ENCODE peak calls at places on chromosomes 11 and 22, in seven cellular contexts. O, W, J, A, U, P and I are unnamed samples.

GRCh38 chr11:102347526-102348331 is 715 bp downstream of the BIRC2 start:
- DNase-seq in O (peak), W (peak), J (peak), A (peak), U (no peak), P (peak), I (no peak)

GRCh38 chr11:83272627-83273026 is 13.5 kb downstream of the CCDC90B start:
- DNase-seq in O (no peak), W (no peak), J (peak), A (peak), U (no peak), P (no peak), I (no peak)

GRCh38 chr11:75468534-75469340 is 35.7 kb upstream of the KLHL35 start:
- DNase-seq in O (no peak), W (peak), J (peak), A (peak), U (no peak), P (no peak), I (no peak)

GRCh38 chr11:123381817-123382554 is 48.1 kb upstream of the GRAMD1B start:
- DNase-seq in O (no peak), W (no peak), J (no peak), A (no peak), U (no peak), P (no peak), I (no peak)

GRCh38 chr22:23401111-23401909 is 178.8 kb downstream of the IGLL1 start:
- DNase-seq in O (no peak), W (peak), J (peak), A (peak), U (no peak), P (peak), I (no peak)

GRCh38 chr11:107370390-107370789 is 87.2 kb downstream of the CWF19L2 start:
- DNase-seq in O (no peak), W (no peak), J (no peak), A (peak), U (no peak), P (no peak), I (no peak)

GRCh38 chr11:34988294-34989255 is 72.2 kb downstream of the PDHX start:
- DNase-seq in O (no peak), W (no peak), J (peak), A (peak), U (no peak), P (no peak), I (no peak)

GRCh38 chr11:75524576-75525432 is 937 bp downstream of the GDPD5 start:
- DNase-seq in O (peak), W (peak), J (peak), A (no peak), U (peak), P (peak), I (peak)

GRCh38 chr11:16986434-16987204 is 27.6 kb downstream of the PLEKHA7 start:
- DNase-seq in O (no peak), W (peak), J (no peak), A (no peak), U (peak), P (no peak), I (no peak)

GRCh38 chr22:20014526-20015186 is 2.0 kb downstream of the ARVCF start:
- DNase-seq in O (no peak), W (no peak), J (no peak), A (no peak), U (no peak), P (no peak), I (no peak)

GRCh38 chr11:122721964-122722266 is 66.4 kb downstream of the UBASH3B start:
- DNase-seq in O (no peak), W (no peak), J (peak), A (peak), U (no peak), P (peak), I (no peak)

GRCh38 chr11:83092488-83093384 is 21.0 kb upstream of the RAB30 start:
- DNase-seq in O (no peak), W (no peak), J (peak), A (peak), U (no peak), P (peak), I (no peak)

GRCh38 chr22:20554824-20555223 is 47.4 kb downstream of the MED15 start:
- DNase-seq in O (no peak), W (no peak), J (no peak), A (no peak), U (no peak), P (no peak), I (no peak)

GRCh38 chr11:107804219-107804618 is 54.4 kb downstream of the SLC35F2 start:
- DNase-seq in O (no peak), W (no peak), J (no peak), A (no peak), U (no peak), P (no peak), I (no peak)

GRCh38 chr11:20388096-20389055 is 860 bp downstream of the PRMT3 start:
- DNase-seq in O (no peak), W (peak), J (no peak), A (peak), U (no peak), P (no peak), I (no peak)

GRCh38 chr22:24550028-24550901 is 4.7 kb downstream of the GUCD1 start:
- DNase-seq in O (no peak), W (no peak), J (no peak), A (no peak), U (no peak), P (no peak), I (no peak)

GRCh38 chr22:26669060-26669481 is 11.7 kb downstream of the MIAT start:
- DNase-seq in O (no peak), W (peak), J (peak), A (peak), U (peak), P (no peak), I (peak)

GRCh38 chr11:111775024-111775710 is 9.0 kb upstream of the PPP2R1B start:
- DNase-seq in O (no peak), W (no peak), J (peak), A (no peak), U (no peak), P (no peak), I (no peak)

GRCh38 chr11:107702723-107703122 is 9.1 kb downstream of the SLN start:
- DNase-seq in O (no peak), W (no peak), J (peak), A (peak), U (no peak), P (no peak), I (no peak)

GRCh38 chr11:13010737-13011342 is 1.7 kb downstream of the RASSF10 start:
- DNase-seq in O (peak), W (peak), J (no peak), A (no peak), U (peak), P (no peak), I (no peak)

GRCh38 chr11:12802418-12803085 is 128.3 kb downstream of the TEAD1 start:
- DNase-seq in O (peak), W (peak), J (peak), A (peak), U (no peak), P (peak), I (no peak)

GRCh38 chr11:119590651-119591308 is 138.2 kb downstream of the NECTIN1 start:
- DNase-seq in O (peak), W (peak), J (no peak), A (no peak), U (peak), P (no peak), I (no peak)

GRCh38 chr11:33610903-33611302 is 89.7 kb downstream of the C11orf91 start:
- DNase-seq in O (no peak), W (no peak), J (no peak), A (no peak), U (no peak), P (no peak), I (no peak)

GRCh38 chr11:126139541-126140091 is 71.8 kb downstream of the RPUSD4 start:
- DNase-seq in O (no peak), W (peak), J (peak), A (peak), U (no peak), P (no peak), I (no peak)

GRCh38 chr11:2794419-2794795 is 91.2 kb downstream of the CDKN1C start:
- DNase-seq in O (no peak), W (no peak), J (no peak), A (no peak), U (peak), P (no peak), I (no peak)

GRCh38 chr11:2202071-2202899 is 30.7 kb upstream of the TH start:
- DNase-seq in O (no peak), W (peak), J (no peak), A (no peak), U (no peak), P (peak), I (no peak)

GRCh38 chr11:65653229-65654225 is 9.2 kb downstream of the RELA start:
- DNase-seq in O (no peak), W (no peak), J (no peak), A (no peak), U (no peak), P (no peak), I (no peak)

GRCh38 chr11:69088676-69089146 is 40.0 kb downstream of the TPCN2 start:
- DNase-seq in O (peak), W (peak), J (peak), A (peak), U (peak), P (peak), I (peak)

GRCh38 chr22:20887375-20887774 is 28.6 kb downstream of the SNAP29 start:
- DNase-seq in O (no peak), W (no peak), J (peak), A (no peak), U (no peak), P (peak), I (no peak)

GRCh38 chr11:20112291-20113146 is 47.8 kb downstream of the DBX1 start:
- DNase-seq in O (no peak), W (peak), J (peak), A (peak), U (peak), P (peak), I (no peak)

GRCh38 chr22:17083811-17084540 is 824 bp upstream of the IL17RA start:
- DNase-seq in O (no peak), W (no peak), J (no peak), A (no peak), U (no peak), P (no peak), I (no peak)

GRCh38 chr22:44718418-44718817 is 16.4 kb downstream of the PRR5 start:
- DNase-seq in O (no peak), W (no peak), J (no peak), A (no peak), U (no peak), P (no peak), I (no peak)

GRCh38 chr11:123321641-123322040 is 108.4 kb upstream of the GRAMD1B start:
- DNase-seq in O (no peak), W (no peak), J (no peak), A (no peak), U (no peak), P (no peak), I (no peak)

GRCh38 chr11:79174045-79175008 is 266.5 kb downstream of the TENM4 start:
- DNase-seq in O (no peak), W (peak), J (peak), A (peak), U (peak), P (no peak), I (peak)

GRCh38 chr11:9689721-9690120 is 25.8 kb downstream of the SWAP70 start:
- DNase-seq in O (no peak), W (no peak), J (no peak), A (peak), U (no peak), P (no peak), I (no peak)

GRCh38 chr22:36816635-36817428 is at the start of gene PVALB:
- DNase-seq in O (no peak), W (peak), J (peak), A (peak), U (no peak), P (no peak), I (peak)

GRCh38 chr22:27399161-27399560 is 402.4 kb downstream of the MN1 start:
- DNase-seq in O (no peak), W (no peak), J (no peak), A (no peak), U (no peak), P (no peak), I (no peak)

GRCh38 chr11:66878554-66878953 is 21.7 kb downstream of the LRFN4 start:
- DNase-seq in O (no peak), W (no peak), J (peak), A (no peak), U (no peak), P (no peak), I (no peak)

GRCh38 chr11:103800406-103801114 is 235.9 kb upstream of the DDI1 start:
- DNase-seq in O (no peak), W (peak), J (no peak), A (peak), U (peak), P (no peak), I (no peak)

GRCh38 chr11:106281455-106282173 is 204.2 kb downstream of the AASDHPPT start:
- DNase-seq in O (no peak), W (no peak), J (peak), A (peak), U (no peak), P (no peak), I (no peak)

GRCh38 chr11:124902616-124903015 is 5.0 kb upstream of the ROBO4 start:
- DNase-seq in O (no peak), W (no peak), J (peak), A (no peak), U (no peak), P (no peak), I (no peak)
- H2AK5ac ChIP-seq in O (no peak), W (no peak), J (no peak), A (no peak), U (no peak), P (no peak), I (no peak)

GRCh38 chr11:10808553-10809372 is at the start of gene EIF4G2:
- DNase-seq in O (peak), W (peak), J (peak), A (peak), U (peak), P (peak), I (peak)
- H2AK5ac ChIP-seq in O (peak), W (peak), J (peak), A (peak), U (no peak), P (peak), I (peak)

DNA sequence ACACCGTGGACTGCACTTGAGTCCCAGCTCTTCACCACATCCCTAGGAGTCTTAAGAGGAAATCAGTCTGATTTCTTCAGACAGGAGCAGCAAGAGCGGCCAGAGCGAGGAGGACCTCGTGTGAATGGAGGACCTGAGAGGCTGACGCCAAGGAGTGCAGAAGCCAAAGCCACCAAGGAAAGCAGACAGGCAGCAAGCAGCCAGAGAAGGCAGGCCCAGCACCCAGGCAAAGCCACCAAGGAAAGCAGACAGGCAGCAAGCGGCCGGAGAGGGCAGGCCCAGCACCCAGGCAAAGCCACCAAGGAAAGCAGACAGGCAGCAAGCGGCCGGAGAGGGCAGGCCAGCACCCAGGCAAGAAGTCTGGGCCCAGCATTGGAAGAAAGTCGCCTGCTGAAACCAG is 11.8 kb downstream of the CYB561A3 start:
- DNase-seq in O (no peak), W (no peak), J (no peak), A (no peak), U (no peak), P (no peak), I (no peak)
- H2AK5ac ChIP-seq in O (no peak), W (no peak), J (no peak), A (no peak), U (no peak), P (no peak), I (no peak)

GRCh38 chr11:32136654-32137053 is 45.8 kb downstream of the RCN1 start:
- DNase-seq in O (no peak), W (no peak), J (no peak), A (no peak), U (no peak), P (no peak), I (no peak)
- H2AK5ac ChIP-seq in O (no peak), W (no peak), J (peak), A (peak), U (no peak), P (no peak), I (no peak)

DNA sequence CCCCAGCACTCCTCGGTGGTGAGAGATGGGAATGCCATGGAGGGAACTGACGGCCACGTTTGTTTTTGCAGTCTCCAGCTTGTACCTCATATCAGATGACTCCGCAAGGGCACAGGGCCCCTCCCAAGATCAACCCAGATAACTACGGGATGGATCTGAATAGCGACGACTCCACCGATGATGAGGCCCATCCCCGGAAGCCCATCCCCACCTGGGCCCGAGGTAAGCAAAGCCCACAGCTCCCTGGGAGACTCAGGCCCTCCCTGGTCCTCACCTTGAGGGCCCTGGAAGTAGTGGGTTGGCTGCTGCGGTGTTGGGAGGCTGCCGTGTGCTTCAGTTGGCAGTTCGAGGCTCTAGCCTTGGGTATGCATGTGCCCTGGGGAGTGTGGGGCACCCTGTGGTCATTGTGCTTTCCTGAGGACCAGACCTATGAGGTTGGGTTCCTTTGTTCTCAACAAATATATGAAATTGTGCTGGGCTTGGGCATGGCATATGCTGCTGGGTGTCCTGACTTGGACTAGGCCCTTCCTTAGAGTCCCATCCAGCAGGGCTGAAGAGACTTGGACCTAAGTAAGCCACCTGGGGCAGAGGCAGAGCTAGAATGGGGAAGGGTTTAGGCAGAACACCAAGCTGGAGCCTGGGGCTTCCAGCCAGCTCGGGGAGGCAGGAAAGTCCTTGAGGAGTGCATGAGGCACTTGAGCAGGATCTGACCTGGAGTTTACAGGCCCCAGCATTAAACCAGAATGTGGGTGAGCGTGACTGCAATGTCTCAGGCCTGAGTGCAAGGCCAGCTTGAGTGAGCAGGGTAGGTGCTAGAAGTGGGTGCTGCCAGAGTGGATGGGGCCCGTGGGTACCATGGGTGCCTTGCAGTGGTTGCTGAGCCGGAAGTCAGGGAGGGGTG is 26.4 kb downstream of the INCENP start:
- DNase-seq in O (no peak), W (no peak), J (no peak), A (no peak), U (peak), P (no peak), I (no peak)
- H2AK5ac ChIP-seq in O (no peak), W (no peak), J (no peak), A (no peak), U (no peak), P (no peak), I (no peak)

DNA sequence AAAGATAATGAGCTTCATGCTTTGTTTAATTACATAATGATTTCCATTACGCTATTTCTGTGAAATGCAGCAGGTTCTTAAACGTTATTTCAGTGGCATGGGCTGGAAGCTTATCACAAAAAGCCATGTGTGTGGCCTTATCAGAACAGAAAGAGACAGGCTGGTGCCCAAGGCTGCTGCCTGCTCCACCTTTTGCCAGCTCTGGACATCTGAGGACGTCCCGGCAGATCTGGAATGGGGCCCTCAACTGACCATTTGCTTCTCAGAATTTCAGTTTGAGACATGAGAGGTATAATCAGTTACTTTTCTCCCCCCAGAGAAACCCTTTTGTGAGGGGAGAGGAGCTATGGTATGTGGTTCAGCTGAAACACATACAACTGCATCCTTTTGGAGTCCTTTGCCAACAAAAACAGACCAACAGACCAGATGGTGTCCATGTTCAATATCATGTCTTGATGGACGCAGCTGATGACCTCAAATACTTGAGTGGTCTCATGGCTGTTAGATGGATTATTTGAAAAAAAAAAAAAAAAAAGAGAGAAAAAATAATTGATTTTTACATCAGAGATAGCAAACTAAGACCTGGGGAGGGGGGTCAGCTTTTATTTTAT is 8.6 kb downstream of the CDPF1 start:
- DNase-seq in O (no peak), W (no peak), J (no peak), A (no peak), U (no peak), P (no peak), I (no peak)
- H2AK5ac ChIP-seq in O (no peak), W (no peak), J (no peak), A (no peak), U (no peak), P (no peak), I (no peak)

DNA sequence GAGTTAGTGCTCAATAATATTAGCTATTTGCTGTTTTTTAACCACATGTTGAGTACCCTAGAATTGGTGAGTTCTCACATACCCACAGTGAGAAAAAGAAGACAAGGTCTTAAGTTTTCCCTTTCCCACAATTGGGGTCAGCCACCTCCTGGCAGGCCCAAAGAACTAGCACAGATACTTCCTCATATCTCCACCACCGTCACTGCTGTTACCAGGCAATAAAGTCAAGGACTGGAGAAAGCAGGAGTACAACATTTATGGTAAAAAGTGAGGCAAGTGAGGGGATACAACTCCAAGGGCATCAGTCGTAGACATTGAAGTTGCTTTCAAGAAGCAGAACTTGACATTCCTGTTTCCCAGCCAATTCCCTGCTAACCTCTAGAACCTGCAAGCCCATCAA is 19.6 kb downstream of the ELP4 start:
- DNase-seq in O (no peak), W (no peak), J (no peak), A (no peak), U (no peak), P (no peak), I (no peak)
- H2AK5ac ChIP-seq in O (no peak), W (no peak), J (no peak), A (no peak), U (no peak), P (no peak), I (no peak)

GRCh38 chr11:130519128-130519932 is 70.9 kb downstream of the ADAMTS15 start:
- DNase-seq in O (no peak), W (no peak), J (no peak), A (no peak), U (no peak), P (no peak), I (peak)
- H2AK5ac ChIP-seq in O (no peak), W (no peak), J (no peak), A (no peak), U (no peak), P (no peak), I (peak)